ENCODE peak calls at places on chromosomes 3 and 15, in eight cellular contexts. G, X, U, T, Z, Q, P and V are unnamed samples.

GRCh38 chr3:58237940-58238681 is 519 bp downstream of the ABHD6 start:
- DNase-seq in G (no peak), X (peak; percentile 32), U (peak; percentile 72), T (peak; percentile 38), Z (peak; percentile 23), Q (no peak), P (no peak), V (no peak)

GRCh38 chr3:141462176-141462859 is 24.5 kb upstream of the RASA2 start:
- DNase-seq in G (no peak), X (no peak), U (no peak), T (no peak), Z (no peak), Q (no peak), P (no peak), V (no peak)

GRCh38 chr3:126959144-126959920 is 23.6 kb upstream of the PLXNA1 start:
- DNase-seq in G (no peak), X (no peak), U (no peak), T (no peak), Z (no peak), Q (no peak), P (no peak), V (no peak)

GRCh38 chr3:7733933-7734332 is 767.7 kb upstream of the LMCD1 start:
- DNase-seq in G (no peak), X (no peak), U (no peak), T (no peak), Z (no peak), Q (no peak), P (no peak), V (no peak)

GRCh38 chr3:117439812-117440211 is 730.2 kb downstream of the TUSC7 start:
- DNase-seq in G (no peak), X (no peak), U (no peak), T (no peak), Z (peak; percentile 16), Q (no peak), P (no peak), V (no peak)

GRCh38 chr3:128547368-128547987 is 54.5 kb upstream of the GATA2 start:
- DNase-seq in G (no peak), X (no peak), U (no peak), T (no peak), Z (no peak), Q (no peak), P (no peak), V (no peak)

GRCh38 chr3:159766563-159767185 is 222.0 kb upstream of the IL12A start:
- DNase-seq in G (no peak), X (no peak), U (no peak), T (no peak), Z (peak; percentile 37), Q (no peak), P (no peak), V (no peak)

GRCh38 chr15:29978411-29979382 is 104.1 kb upstream of the GOLGA8J start:
- DNase-seq in G (no peak), X (no peak), U (no peak), T (no peak), Z (no peak), Q (no peak), P (no peak), V (no peak)

GRCh38 chr15:57376695-57377477 is 581 bp downstream of the CGNL1 start:
- DNase-seq in G (no peak), X (peak; percentile 35), U (no peak), T (no peak), Z (peak; percentile 26), Q (no peak), P (no peak), V (peak; percentile 42)

GRCh38 chr15:81888748-81889479 is 156.9 kb downstream of the MEX3B start:
- DNase-seq in G (no peak), X (no peak), U (no peak), T (no peak), Z (no peak), Q (no peak), P (no peak), V (no peak)

GRCh38 chr15:91881551-91882297 is 28.2 kb downstream of the SLCO3A1 start:
- DNase-seq in G (no peak), X (no peak), U (no peak), T (no peak), Z (no peak), Q (no peak), P (no peak), V (no peak)

DNA sequence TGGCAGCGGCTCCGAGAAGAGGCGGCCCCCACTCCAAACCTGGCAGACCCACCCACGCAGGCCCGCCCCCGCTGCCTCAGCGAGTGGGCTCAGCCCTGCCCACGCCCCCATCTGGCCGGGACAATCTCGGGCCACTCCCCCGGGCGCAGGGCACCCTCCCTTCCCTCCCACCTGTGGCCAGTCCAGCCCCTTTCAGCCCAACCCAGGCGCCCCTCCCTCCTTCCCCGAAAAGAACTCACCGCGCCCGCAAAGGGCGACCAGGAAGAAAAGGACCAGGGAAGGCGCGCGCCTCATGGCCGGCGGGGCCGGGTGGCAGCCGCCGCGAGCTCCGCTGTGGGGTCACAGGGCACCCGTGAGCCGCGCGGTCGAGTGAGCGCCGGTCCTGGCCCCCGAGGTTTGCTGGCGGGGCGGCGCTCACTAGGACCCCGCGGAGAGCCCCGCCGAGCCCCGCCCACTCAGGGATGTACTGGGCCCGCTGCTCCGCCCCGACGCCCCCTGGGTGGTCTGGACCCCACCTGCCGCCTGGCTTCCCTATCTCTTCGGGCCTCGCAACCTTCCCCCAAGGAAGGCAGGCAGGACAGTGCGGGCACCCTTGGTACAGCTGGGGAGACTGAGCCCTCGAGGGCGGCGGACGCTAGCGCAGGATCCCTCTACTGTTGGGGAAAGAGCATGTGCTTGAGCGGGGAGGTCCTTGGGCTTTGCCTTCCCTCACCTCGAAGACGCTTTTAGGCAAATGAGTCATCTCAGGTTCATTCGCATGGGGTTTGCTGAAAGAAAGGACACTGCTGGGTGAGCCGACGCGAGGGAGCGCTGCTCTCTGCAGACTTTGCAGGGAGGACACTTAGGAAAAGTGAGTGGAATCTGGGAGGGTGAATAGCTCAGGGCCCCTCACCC is at the start of gene CHRNB4:
- DNase-seq in G (no peak), X (peak; percentile 45), U (no peak), T (no peak), Z (peak; percentile 48), Q (no peak), P (no peak), V (no peak)
- TF ChIP-seq CTCF in G (no peak), X (peak; percentile 8), U (no peak), T (no peak), Z (no peak), Q (no peak), P (no peak), V (no peak)

GRCh38 chr3:100489118-100489517 is 3.3 kb upstream of the TMEM45A start:
- DNase-seq in G (no peak), X (no peak), U (no peak), T (no peak), Z (no peak), Q (no peak), P (no peak), V (no peak)

GRCh38 chr3:100496711-100497261 is 4.4 kb downstream of the TMEM45A start:
- DNase-seq in G (no peak), X (no peak), U (no peak), T (peak; percentile 29), Z (no peak), Q (no peak), P (no peak), V (no peak)

GRCh38 chr3:100492810-100493140 is 356 bp downstream of the TMEM45A start:
- DNase-seq in G (no peak), X (no peak), U (no peak), T (no peak), Z (no peak), Q (no peak), P (no peak), V (no peak)

GRCh38 chr3:100486808-100487207 is 5.6 kb upstream of the TMEM45A start:
- DNase-seq in G (no peak), X (no peak), U (no peak), T (no peak), Z (no peak), Q (no peak), P (no peak), V (no peak)

GRCh38 chr3:100492059-100492809 is at the start of gene TMEM45A:
- DNase-seq in G (peak; percentile 68), X (peak; percentile 96), U (peak; percentile 86), T (peak; percentile 97), Z (peak; percentile 98), Q (peak; percentile 62), P (peak; percentile 94), V (peak; percentile 93)
- TF ChIP-seq CTCF in G (no peak), X (no peak), U (peak; percentile 34), T (no peak), Z (no peak), Q (no peak), P (no peak), V (no peak)

DNA sequence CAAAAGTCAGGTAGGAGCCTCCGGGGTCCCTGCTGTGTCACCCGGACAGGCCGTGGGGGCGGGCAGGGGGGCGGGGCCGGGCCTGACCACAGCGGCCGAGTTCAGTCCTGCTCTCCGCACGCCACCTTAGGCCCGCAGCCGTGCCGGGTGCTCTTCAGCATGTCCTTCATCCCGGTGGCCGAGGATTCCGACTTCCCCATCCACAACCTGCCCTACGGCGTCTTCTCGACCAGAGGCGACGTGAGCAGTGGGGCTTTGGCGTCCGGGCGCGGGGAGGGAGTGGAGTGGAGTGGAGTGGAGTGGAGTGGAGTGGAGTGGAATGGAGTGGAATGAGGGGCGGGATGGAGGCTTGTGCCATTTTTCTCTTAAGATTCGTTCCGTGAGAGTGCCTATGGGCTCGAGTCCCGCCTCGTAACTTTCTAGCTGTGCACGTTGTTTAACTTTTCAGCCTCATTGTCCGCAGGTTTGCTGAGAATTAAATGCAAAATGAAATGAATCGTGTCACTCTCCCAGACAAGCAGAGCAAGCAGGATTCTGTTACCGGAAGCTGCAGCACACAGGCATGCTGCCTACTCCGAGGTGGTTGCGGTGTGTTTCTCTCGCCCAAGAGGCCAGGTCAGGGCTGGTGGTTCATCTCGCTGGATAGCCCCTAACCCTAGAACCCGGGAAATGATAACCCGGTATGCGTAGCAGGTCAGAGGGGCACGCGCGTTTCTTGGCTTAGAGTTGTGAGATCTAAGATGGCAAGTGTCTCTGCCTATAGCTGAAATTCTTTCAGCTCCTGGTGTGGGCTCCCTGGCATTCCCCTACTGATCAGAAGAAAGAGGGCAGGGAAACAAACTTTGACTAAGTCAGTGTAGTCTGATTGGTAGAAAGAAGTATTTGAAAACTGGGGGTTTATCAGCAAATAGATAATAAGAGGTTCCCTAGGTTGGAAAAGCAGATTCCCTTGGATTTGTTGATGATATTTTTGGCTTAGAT is at the start of gene FAH:
- DNase-seq in G (no peak), X (no peak), U (peak; percentile 44), T (no peak), Z (no peak), Q (no peak), P (no peak), V (no peak)
- TF ChIP-seq CTCF in G (no peak), X (no peak), U (no peak), T (no peak), Z (no peak), Q (no peak), P (no peak), V (no peak)

DNA sequence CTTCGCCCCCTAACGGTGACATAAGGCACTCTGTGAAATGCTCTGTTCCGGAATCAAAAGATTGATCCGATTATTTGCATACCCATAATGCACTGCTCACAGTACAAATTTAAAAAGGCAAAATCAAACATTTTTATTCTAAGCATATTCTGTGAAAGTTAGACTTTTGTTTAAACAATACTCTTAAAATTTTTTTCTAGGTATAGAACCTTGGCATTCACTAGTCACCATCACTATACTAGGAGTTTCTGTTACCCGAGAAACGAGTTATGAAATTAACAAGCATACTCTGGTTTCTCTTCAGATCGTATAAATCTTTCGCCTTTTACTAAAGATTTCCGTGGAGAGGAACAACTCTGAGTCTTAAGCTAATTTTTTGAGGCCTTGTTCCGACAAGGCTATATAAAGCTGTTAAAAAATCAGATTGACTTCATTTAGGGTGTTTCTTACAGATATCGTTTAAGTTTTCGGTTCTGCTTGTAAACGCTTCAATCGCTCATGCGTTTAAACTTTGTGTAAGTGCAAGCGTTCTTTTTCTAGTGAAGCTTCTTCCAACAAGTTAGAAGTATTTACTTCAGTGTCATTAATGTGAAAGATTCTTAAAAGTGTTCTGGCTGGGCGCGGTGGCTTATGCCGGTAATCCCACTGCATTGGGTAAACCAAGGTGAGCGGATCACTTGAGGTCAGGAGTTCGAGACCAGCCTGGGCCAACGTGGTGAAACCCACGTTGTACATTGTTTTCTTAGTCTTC is at the start of gene RNU5B-1:
- DNase-seq in G (peak; percentile 99), X (peak; percentile 53), U (peak; percentile 44), T (peak; percentile 82), Z (peak; percentile 68), Q (peak; percentile 88), P (peak; percentile 92), V (peak; percentile 66)
- TF ChIP-seq CTCF in G (no peak), X (peak; percentile 90), U (peak; percentile 90), T (peak; percentile 89), Z (peak; percentile 94), Q (peak; percentile 82), P (peak; percentile 92), V (peak; percentile 87)